ENCODE peak calls at places on chromosome 2, in six cellular contexts. One of them, this sample, is unnamed.

GRCh38 chr2:126614529-126615279 is 41.3 kb upstream of the GYPC start:
- DNase-seq in activated CD4-positive, alpha-beta T cell treated with anti-CD3 and anti-CD28 coated beads, Interleukin-2, amount 50 U/mL, for 48 hours: no peak
- DNase-seq in GM20000: no peak
- DNase-seq in pancreas: no peak
- DNase-seq in T1000: no peak
- DNase-seq in pons: no peak
- DNase-seq in this sample: no peak

GRCh38 chr2:149955201-149955600 is 367.6 kb upstream of the MMADHC start:
- DNase-seq in activated CD4-positive, alpha-beta T cell treated with anti-CD3 and anti-CD28 coated beads, Interleukin-2, amount 50 U/mL, for 48 hours: no peak
- DNase-seq in GM20000: no peak
- DNase-seq in pancreas: no peak
- DNase-seq in T1000: no peak
- DNase-seq in pons: no peak
- DNase-seq in this sample: no peak

GRCh38 chr2:11406492-11407381 is 59.2 kb downstream of the E2F6 start:
- DNase-seq in activated CD4-positive, alpha-beta T cell treated with anti-CD3 and anti-CD28 coated beads, Interleukin-2, amount 50 U/mL, for 48 hours: no peak
- DNase-seq in GM20000: no peak
- DNase-seq in pancreas: no peak
- DNase-seq in T1000: no peak
- DNase-seq in pons: no peak
- DNase-seq in this sample: no peak

GRCh38 chr2:230418341-230419016 is 2.5 kb downstream of the SP100 start:
- DNase-seq in activated CD4-positive, alpha-beta T cell treated with anti-CD3 and anti-CD28 coated beads, Interleukin-2, amount 50 U/mL, for 48 hours: no peak
- DNase-seq in GM20000: no peak
- DNase-seq in pancreas: no peak
- DNase-seq in T1000: no peak
- DNase-seq in pons: no peak
- DNase-seq in this sample: no peak

GRCh38 chr2:240412211-240412830 is 23.1 kb upstream of the GPC1 start:
- DNase-seq in activated CD4-positive, alpha-beta T cell treated with anti-CD3 and anti-CD28 coated beads, Interleukin-2, amount 50 U/mL, for 48 hours: no peak
- DNase-seq in GM20000: no peak
- DNase-seq in pancreas: no peak
- DNase-seq in T1000: no peak
- DNase-seq in pons: no peak
- DNase-seq in this sample: no peak

GRCh38 chr2:143158500-143159262 is 29.5 kb downstream of the ARHGAP15 start:
- DNase-seq in activated CD4-positive, alpha-beta T cell treated with anti-CD3 and anti-CD28 coated beads, Interleukin-2, amount 50 U/mL, for 48 hours: no peak
- DNase-seq in GM20000: no peak
- DNase-seq in pancreas: no peak
- DNase-seq in T1000: no peak
- DNase-seq in pons: no peak
- DNase-seq in this sample: no peak

GRCh38 chr2:69994166-69994565 is 32.7 kb upstream of the ASPRV1 start:
- DNase-seq in activated CD4-positive, alpha-beta T cell treated with anti-CD3 and anti-CD28 coated beads, Interleukin-2, amount 50 U/mL, for 48 hours: no peak
- DNase-seq in GM20000: no peak
- DNase-seq in pancreas: no peak
- DNase-seq in T1000: no peak
- DNase-seq in pons: no peak
- DNase-seq in this sample: no peak

GRCh38 chr2:187390891-187391290 is 57.2 kb downstream of the CALCRL start:
- DNase-seq in activated CD4-positive, alpha-beta T cell treated with anti-CD3 and anti-CD28 coated beads, Interleukin-2, amount 50 U/mL, for 48 hours: no peak
- DNase-seq in GM20000: no peak
- DNase-seq in pancreas: no peak
- DNase-seq in T1000: peak
- DNase-seq in pons: no peak
- DNase-seq in this sample: no peak

GRCh38 chr2:180747728-180748127 is 232.7 kb upstream of the UBE2E3 start:
- DNase-seq in activated CD4-positive, alpha-beta T cell treated with anti-CD3 and anti-CD28 coated beads, Interleukin-2, amount 50 U/mL, for 48 hours: no peak
- DNase-seq in GM20000: no peak
- DNase-seq in pancreas: no peak
- DNase-seq in T1000: no peak
- DNase-seq in pons: no peak
- DNase-seq in this sample: no peak

GRCh38 chr2:68653538-68653982 is 10.2 kb downstream of the PROKR1 start:
- DNase-seq in activated CD4-positive, alpha-beta T cell treated with anti-CD3 and anti-CD28 coated beads, Interleukin-2, amount 50 U/mL, for 48 hours: peak
- DNase-seq in GM20000: peak
- DNase-seq in pancreas: no peak
- DNase-seq in T1000: peak
- DNase-seq in pons: no peak
- DNase-seq in this sample: peak

GRCh38 chr2:69225933-69226332 is 161.1 kb downstream of the GFPT1 start:
- DNase-seq in activated CD4-positive, alpha-beta T cell treated with anti-CD3 and anti-CD28 coated beads, Interleukin-2, amount 50 U/mL, for 48 hours: no peak
- DNase-seq in GM20000: no peak
- DNase-seq in pancreas: no peak
- DNase-seq in T1000: no peak
- DNase-seq in pons: no peak
- DNase-seq in this sample: no peak

GRCh38 chr2:236177604-236177966 is 9.4 kb upstream of the GBX2 start:
- DNase-seq in activated CD4-positive, alpha-beta T cell treated with anti-CD3 and anti-CD28 coated beads, Interleukin-2, amount 50 U/mL, for 48 hours: peak
- DNase-seq in GM20000: peak
- DNase-seq in pancreas: peak
- DNase-seq in T1000: peak
- DNase-seq in pons: no peak
- DNase-seq in this sample: no peak

GRCh38 chr2:196635156-196635555 is 4.4 kb upstream of the CCDC150 start:
- DNase-seq in activated CD4-positive, alpha-beta T cell treated with anti-CD3 and anti-CD28 coated beads, Interleukin-2, amount 50 U/mL, for 48 hours: no peak
- DNase-seq in GM20000: no peak
- DNase-seq in pancreas: no peak
- DNase-seq in T1000: no peak
- DNase-seq in pons: no peak
- DNase-seq in this sample: no peak

GRCh38 chr2:185219981-185220380 is 518.6 kb upstream of the FSIP2 start:
- DNase-seq in activated CD4-positive, alpha-beta T cell treated with anti-CD3 and anti-CD28 coated beads, Interleukin-2, amount 50 U/mL, for 48 hours: no peak
- DNase-seq in GM20000: no peak
- DNase-seq in pancreas: no peak
- DNase-seq in T1000: no peak
- DNase-seq in pons: peak
- DNase-seq in this sample: no peak

GRCh38 chr2:73075477-73076373 is 4.2 kb upstream of the SFXN5 start:
- DNase-seq in activated CD4-positive, alpha-beta T cell treated with anti-CD3 and anti-CD28 coated beads, Interleukin-2, amount 50 U/mL, for 48 hours: no peak
- DNase-seq in GM20000: no peak
- DNase-seq in pancreas: no peak
- DNase-seq in T1000: no peak
- DNase-seq in pons: peak
- DNase-seq in this sample: no peak

GRCh38 chr2:138215958-138216357 is 251.7 kb downstream of the HNMT start:
- DNase-seq in activated CD4-positive, alpha-beta T cell treated with anti-CD3 and anti-CD28 coated beads, Interleukin-2, amount 50 U/mL, for 48 hours: no peak
- DNase-seq in GM20000: no peak
- DNase-seq in pancreas: no peak
- DNase-seq in T1000: no peak
- DNase-seq in pons: no peak
- DNase-seq in this sample: no peak

GRCh38 chr2:76965772-76966171 is 556.4 kb downstream of the LRRTM4 start:
- DNase-seq in activated CD4-positive, alpha-beta T cell treated with anti-CD3 and anti-CD28 coated beads, Interleukin-2, amount 50 U/mL, for 48 hours: no peak
- DNase-seq in GM20000: no peak
- DNase-seq in pancreas: no peak
- DNase-seq in T1000: no peak
- DNase-seq in pons: no peak
- DNase-seq in this sample: no peak

GRCh38 chr2:238649123-238649522 is 198.8 kb upstream of the TWIST2 start:
- DNase-seq in activated CD4-positive, alpha-beta T cell treated with anti-CD3 and anti-CD28 coated beads, Interleukin-2, amount 50 U/mL, for 48 hours: no peak
- DNase-seq in GM20000: no peak
- DNase-seq in pancreas: no peak
- DNase-seq in T1000: no peak
- DNase-seq in pons: no peak
- DNase-seq in this sample: no peak

GRCh38 chr2:72981516-72981915 is 64.2 kb downstream of the EMX1 start:
- DNase-seq in activated CD4-positive, alpha-beta T cell treated with anti-CD3 and anti-CD28 coated beads, Interleukin-2, amount 50 U/mL, for 48 hours: no peak
- DNase-seq in GM20000: no peak
- DNase-seq in pancreas: no peak
- DNase-seq in T1000: no peak
- DNase-seq in pons: no peak
- DNase-seq in this sample: no peak

GRCh38 chr2:54599326-54599710 is 124.1 kb upstream of the EML6 start:
- DNase-seq in activated CD4-positive, alpha-beta T cell treated with anti-CD3 and anti-CD28 coated beads, Interleukin-2, amount 50 U/mL, for 48 hours: no peak
- DNase-seq in GM20000: no peak
- DNase-seq in pancreas: no peak
- DNase-seq in T1000: no peak
- DNase-seq in pons: no peak
- DNase-seq in this sample: no peak

GRCh38 chr2:133296396-133296795 is 271.9 kb downstream of the NCKAP5 start:
- DNase-seq in activated CD4-positive, alpha-beta T cell treated with anti-CD3 and anti-CD28 coated beads, Interleukin-2, amount 50 U/mL, for 48 hours: no peak
- DNase-seq in GM20000: no peak
- DNase-seq in pancreas: no peak
- DNase-seq in T1000: no peak
- DNase-seq in pons: no peak
- DNase-seq in this sample: no peak

GRCh38 chr2:18046558-18046957 is 168.1 kb downstream of the KCNS3 start:
- DNase-seq in activated CD4-positive, alpha-beta T cell treated with anti-CD3 and anti-CD28 coated beads, Interleukin-2, amount 50 U/mL, for 48 hours: no peak
- DNase-seq in GM20000: no peak
- DNase-seq in pancreas: no peak
- DNase-seq in T1000: no peak
- DNase-seq in pons: peak
- DNase-seq in this sample: no peak

GRCh38 chr2:241617431-241618154 is 19.4 kb downstream of the THAP4 start:
- DNase-seq in activated CD4-positive, alpha-beta T cell treated with anti-CD3 and anti-CD28 coated beads, Interleukin-2, amount 50 U/mL, for 48 hours: peak
- DNase-seq in GM20000: peak
- DNase-seq in pancreas: no peak
- DNase-seq in T1000: no peak
- DNase-seq in pons: no peak
- DNase-seq in this sample: no peak

GRCh38 chr2:10839813-10840212 is 27.2 kb upstream of the PDIA6 start:
- DNase-seq in activated CD4-positive, alpha-beta T cell treated with anti-CD3 and anti-CD28 coated beads, Interleukin-2, amount 50 U/mL, for 48 hours: no peak
- DNase-seq in GM20000: no peak
- DNase-seq in pancreas: no peak
- DNase-seq in T1000: no peak
- DNase-seq in pons: no peak
- DNase-seq in this sample: no peak

GRCh38 chr2:27844821-27845255 is 45.3 kb downstream of the RBKS start:
- DNase-seq in activated CD4-positive, alpha-beta T cell treated with anti-CD3 and anti-CD28 coated beads, Interleukin-2, amount 50 U/mL, for 48 hours: no peak
- DNase-seq in GM20000: no peak
- DNase-seq in pancreas: no peak
- DNase-seq in T1000: no peak
- DNase-seq in pons: peak
- DNase-seq in this sample: no peak

GRCh38 chr2:138515084-138515483 is 13.5 kb downstream of the SPOPL start:
- DNase-seq in activated CD4-positive, alpha-beta T cell treated with anti-CD3 and anti-CD28 coated beads, Interleukin-2, amount 50 U/mL, for 48 hours: no peak
- DNase-seq in GM20000: no peak
- DNase-seq in pancreas: no peak
- DNase-seq in T1000: no peak
- DNase-seq in pons: no peak
- DNase-seq in this sample: no peak

GRCh38 chr2:6896930-6897759 is 19.6 kb downstream of the RSAD2 start:
- DNase-seq in activated CD4-positive, alpha-beta T cell treated with anti-CD3 and anti-CD28 coated beads, Interleukin-2, amount 50 U/mL, for 48 hours: no peak
- DNase-seq in GM20000: no peak
- DNase-seq in pancreas: no peak
- DNase-seq in T1000: no peak
- DNase-seq in pons: peak
- DNase-seq in this sample: no peak

GRCh38 chr2:20065885-20066602 is 14.6 kb upstream of the LAPTM4A start:
- DNase-seq in activated CD4-positive, alpha-beta T cell treated with anti-CD3 and anti-CD28 coated beads, Interleukin-2, amount 50 U/mL, for 48 hours: peak
- DNase-seq in GM20000: no peak
- DNase-seq in pancreas: peak
- DNase-seq in T1000: peak
- DNase-seq in pons: peak
- DNase-seq in this sample: no peak

GRCh38 chr2:52518673-52519072 is 1248.9 kb upstream of the CHAC2 start:
- DNase-seq in activated CD4-positive, alpha-beta T cell treated with anti-CD3 and anti-CD28 coated beads, Interleukin-2, amount 50 U/mL, for 48 hours: no peak
- DNase-seq in GM20000: no peak
- DNase-seq in pancreas: no peak
- DNase-seq in T1000: no peak
- DNase-seq in pons: no peak
- DNase-seq in this sample: no peak

GRCh38 chr2:237483018-237483731 is 3.9 kb upstream of the MLPH start:
- DNase-seq in activated CD4-positive, alpha-beta T cell treated with anti-CD3 and anti-CD28 coated beads, Interleukin-2, amount 50 U/mL, for 48 hours: no peak
- DNase-seq in GM20000: no peak
- DNase-seq in pancreas: no peak
- DNase-seq in T1000: peak
- DNase-seq in pons: no peak
- DNase-seq in this sample: no peak

GRCh38 chr2:215423928-215424540 is 11.8 kb downstream of the FN1 start:
- DNase-seq in activated CD4-positive, alpha-beta T cell treated with anti-CD3 and anti-CD28 coated beads, Interleukin-2, amount 50 U/mL, for 48 hours: no peak
- DNase-seq in GM20000: no peak
- DNase-seq in pancreas: no peak
- DNase-seq in T1000: no peak
- DNase-seq in pons: no peak
- DNase-seq in this sample: no peak

GRCh38 chr2:72235497-72236413 is 88.1 kb upstream of the CYP26B1 start:
- DNase-seq in activated CD4-positive, alpha-beta T cell treated with anti-CD3 and anti-CD28 coated beads, Interleukin-2, amount 50 U/mL, for 48 hours: no peak
- DNase-seq in GM20000: no peak
- DNase-seq in pancreas: no peak
- DNase-seq in T1000: no peak
- DNase-seq in pons: no peak
- DNase-seq in this sample: no peak

This sample was measured in GM06990.